ENCODE peak calls at places on chromosomes 11 and 22, in seven cellular contexts. I is HFFc6; T is GDM1; G is psoas muscle; A is posterior cingulate gyrus; J is NCI-H1092 treated with DMSO at 0.1 percent for 48 hours; R is effector CD4-positive, alpha-beta T cell. M is an unnamed sample.

GRCh38 chr22:50308986-50309600 is 1.6 kb upstream of the PLXNB2 start:
- DNase-seq in A (no peak), T (peak), I (no peak), J (no peak), R (no peak), G (no peak), M (no peak)

GRCh38 chr11:12110714-12111481 is 508 bp downstream of the MICAL2 start:
- DNase-seq in G (peak), R (peak), J (peak), T (no peak), I (no peak), A (peak), M (no peak)

GRCh38 chr11:10784229-10785145 is 24.2 kb downstream of the EIF4G2 start:
- DNase-seq in I (no peak), G (no peak), J (peak), A (no peak), T (no peak), R (no peak), M (no peak)

GRCh38 chr22:20995329-20996030 is 6.4 kb downstream of the THAP7 start:
- DNase-seq in R (no peak), J (no peak), T (no peak), A (no peak), I (no peak), G (no peak), M (no peak)

GRCh38 chr11:76672431-76673163 is 2.0 kb upstream of the LRRC32 start:
- DNase-seq in R (peak), A (peak), I (no peak), T (no peak), J (no peak), G (peak), M (no peak)

GRCh38 chr11:113782134-113782533 is 2.5 kb downstream of the CLDN25 start:
- DNase-seq in J (no peak), I (no peak), G (no peak), R (no peak), T (no peak), A (no peak), M (no peak)

GRCh38 chr11:63889344-63889743 is 27.6 kb downstream of the RCOR2 start:
- DNase-seq in I (no peak), R (no peak), A (no peak), G (no peak), J (no peak), T (no peak), M (no peak)

GRCh38 chr11:86848132-86848531 is 47.8 kb downstream of the PRSS23 start:
- DNase-seq in I (no peak), G (no peak), R (no peak), T (no peak), J (no peak), A (no peak), M (no peak)

GRCh38 chr11:16993495-16993894 is 20.7 kb downstream of the PLEKHA7 start:
- DNase-seq in I (no peak), G (no peak), A (no peak), T (no peak), J (no peak), R (no peak), M (no peak)

GRCh38 chr11:36265793-36266628 is 23.2 kb downstream of the COMMD9 start:
- DNase-seq in G (peak), R (peak), T (no peak), I (no peak), J (peak), A (peak), M (peak)

GRCh38 chr22:41181349-41182241 is 23.5 kb upstream of the L3MBTL2 start:
- DNase-seq in G (peak), I (peak), R (no peak), J (no peak), A (no peak), T (no peak), M (no peak)

GRCh38 chr22:40121463-40121862 is 56.3 kb upstream of the TNRC6B start:
- DNase-seq in A (no peak), G (no peak), I (no peak), J (no peak), R (no peak), T (no peak), M (no peak)

GRCh38 chr11:117303101-117303500 is 12.0 kb downstream of the BACE1-AS start:
- DNase-seq in I (no peak), T (no peak), R (no peak), J (peak), A (no peak), G (no peak), M (no peak)

GRCh38 chr22:47039356-47039755 is 276.9 kb downstream of the TBC1D22A start:
- DNase-seq in J (no peak), T (no peak), A (no peak), G (no peak), R (no peak), I (no peak), M (no peak)

GRCh38 chr11:57903441-57904123 is 120.1 kb upstream of the OR9Q1 start:
- DNase-seq in T (no peak), G (no peak), A (peak), I (no peak), J (no peak), R (no peak), M (peak)

GRCh38 chr11:60370252-60370810 is 8.0 kb upstream of the MS4A7 start:
- DNase-seq in R (no peak), G (no peak), T (no peak), I (no peak), J (no peak), A (no peak), M (no peak)

GRCh38 chr11:1827095-1827797 is 7.5 kb upstream of the SYT8 start:
- DNase-seq in R (no peak), A (peak), T (no peak), G (peak), J (peak), I (peak), M (no peak)

GRCh38 chr22:30079952-30080533 is at the start of gene HORMAD2:
- DNase-seq in R (no peak), J (no peak), A (peak), I (no peak), G (no peak), T (no peak), M (no peak)

GRCh38 chr11:19520681-19521080 is 192.0 kb upstream of the NAV2 start:
- DNase-seq in I (no peak), T (no peak), J (no peak), R (no peak), G (no peak), A (no peak), M (no peak)

GRCh38 chr11:102293873-102294601 is 23.2 kb upstream of the BIRC3 start:
- DNase-seq in A (no peak), J (no peak), R (peak), T (peak), I (peak), G (no peak), M (peak)

GRCh38 chr11:3186166-3186953 is 21.2 kb upstream of the OSBPL5 start:
- DNase-seq in J (no peak), R (no peak), G (peak), T (no peak), A (peak), I (no peak), M (no peak)

GRCh38 chr22:47564651-47565050 is 802.2 kb downstream of the TBC1D22A start:
- DNase-seq in G (no peak), T (no peak), A (no peak), J (no peak), I (no peak), R (no peak), M (no peak)

GRCh38 chr11:30454108-30454507 is 131.2 kb downstream of the ARL14EP start:
- DNase-seq in I (no peak), J (peak), A (no peak), G (no peak), T (no peak), R (no peak), M (no peak)

GRCh38 chr11:95877288-95877687 is 46.6 kb downstream of the MTMR2 start:
- DNase-seq in T (no peak), G (no peak), A (no peak), I (peak), R (no peak), J (no peak), M (no peak)

GRCh38 chr11:103257360-103257759 is 148.1 kb downstream of the DYNC2H1 start:
- DNase-seq in A (no peak), J (peak), I (peak), G (no peak), R (no peak), T (no peak), M (peak)

GRCh38 chr11:44008698-44009097 is 39.1 kb upstream of the ACCSL start:
- DNase-seq in R (no peak), G (no peak), T (no peak), A (no peak), J (no peak), I (no peak), M (no peak)

M was measured in HCT116.